ENCODE peak calls at places on chromosome 9, in six cellular contexts. G is CD8-positive, alpha-beta T cell; L is cardiac muscle cell; R is PC-3; Z is HCT116; T is heart left ventricle. B is an unnamed sample.

GRCh38 chr9:126504977-126505455 is 108.7 kb upstream of the LMX1B start:
- DNase-seq in L (no peak), T (no peak), Z (no peak), G (no peak), R (no peak), B (no peak)

GRCh38 chr9:90092512-90092911 is 487.7 kb downstream of the GADD45G start:
- DNase-seq in R (no peak), T (no peak), L (no peak), Z (no peak), G (no peak), B (no peak)

GRCh38 chr9:87959916-87960581 is 14.3 kb downstream of the CDK20 start:
- DNase-seq in L (no peak), R (no peak), G (no peak), Z (no peak), T (no peak), B (no peak)

GRCh38 chr9:32395483-32396216 is 11.2 kb downstream of the ACO1 start:
- DNase-seq in G (no peak), T (peak; percentile 63), Z (no peak), L (no peak), R (peak; percentile 56), B (peak; percentile 67)

GRCh38 chr9:121975801-121976277 is 117.3 kb downstream of the TTLL11 start:
- DNase-seq in T (no peak), R (peak; percentile 53), L (no peak), Z (peak; percentile 43), G (no peak), B (no peak)

GRCh38 chr9:69874301-69875060 is 53.9 kb downstream of the CFAP95 start:
- DNase-seq in G (no peak), T (peak; percentile 34), Z (no peak), L (peak; percentile 21), R (no peak), B (no peak)

GRCh38 chr9:127955294-127956015 is 17.8 kb upstream of the DPM2 start:
- DNase-seq in T (peak; percentile 65), Z (peak; percentile 98), G (peak; percentile 80), L (no peak), R (peak; percentile 95), B (no peak)

GRCh38 chr9:126149661-126150060 is 177.0 kb upstream of the MVB12B start:
- DNase-seq in G (peak; percentile 5), T (no peak), R (no peak), L (no peak), Z (no peak), B (no peak)

GRCh38 chr9:117145811-117146490 is 268.9 kb downstream of the ASTN2 start:
- DNase-seq in G (no peak), R (no peak), L (no peak), T (no peak), Z (no peak), B (no peak)

GRCh38 chr9:21550392-21550791 is 68.3 kb upstream of the IFNE start:
- DNase-seq in Z (no peak), R (no peak), T (no peak), G (no peak), L (no peak), B (no peak)

GRCh38 chr9:135087899-135088347 is 455 bp downstream of the OLFM1 start:
- DNase-seq in Z (no peak), L (no peak), R (no peak), G (no peak), T (no peak), B (no peak)

GRCh38 chr9:4143951-4144717 is 155.7 kb downstream of the GLIS3 start:
- DNase-seq in R (peak; percentile 76), L (no peak), Z (no peak), T (no peak), G (no peak), B (no peak)

GRCh38 chr9:77457916-77458592 is 190.1 kb downstream of the GNA14 start:
- DNase-seq in L (peak; percentile 81), T (peak; percentile 47), Z (peak; percentile 65), R (peak; percentile 71), G (peak; percentile 71), B (peak; percentile 67)

GRCh38 chr9:33229359-33230120 is 10.4 kb upstream of the SPINK4 start:
- DNase-seq in Z (peak; percentile 92), G (no peak), R (peak; percentile 96), T (no peak), L (no peak), B (no peak)

GRCh38 chr9:113650207-113651131 is 186.9 kb downstream of the RGS3 start:
- DNase-seq in Z (no peak), R (peak; percentile 77), L (no peak), G (no peak), T (no peak), B (no peak)

GRCh38 chr9:31790720-31791119 is 593.7 kb upstream of the ACO1 start:
- DNase-seq in R (peak; percentile 8), Z (no peak), G (no peak), L (no peak), T (no peak), B (no peak)

GRCh38 chr9:114680266-114681011 is 1.6 kb downstream of the TEX48 start:
- DNase-seq in R (no peak), Z (no peak), L (no peak), T (no peak), G (no peak), B (no peak)

GRCh38 chr9:97703437-97704326 is 6.5 kb upstream of the XPA start:
- DNase-seq in Z (peak; percentile 87), T (no peak), L (no peak), R (peak; percentile 83), G (no peak), B (peak; percentile 65)

GRCh38 chr9:27361401-27361953 is 64.5 kb upstream of the EQTN start:
- DNase-seq in G (no peak), T (no peak), Z (no peak), R (no peak), L (no peak), B (no peak)

GRCh38 chr9:85431396-85432102 is 310.2 kb downstream of the AGTPBP1 start:
- DNase-seq in Z (no peak), R (peak; percentile 89), G (no peak), T (no peak), L (no peak), B (no peak)

GRCh38 chr9:86752727-86753126 is 194.6 kb downstream of the GAS1 start:
- DNase-seq in Z (no peak), T (no peak), L (no peak), G (no peak), R (no peak), B (no peak)

GRCh38 chr9:97559111-97559514 is 57.6 kb downstream of the TMOD1 start:
- DNase-seq in L (no peak), G (no peak), Z (no peak), R (no peak), T (no peak), B (peak; percentile 83)

GRCh38 chr9:79673614-79674013 is 101.8 kb downstream of the TLE4 start:
- DNase-seq in T (no peak), L (no peak), Z (no peak), R (no peak), G (no peak), B (no peak)

GRCh38 chr9:96565684-96566360 is 53.8 kb downstream of the CDC14B start:
- DNase-seq in Z (no peak), G (no peak), L (no peak), T (no peak), R (no peak), B (no peak)

DNA sequence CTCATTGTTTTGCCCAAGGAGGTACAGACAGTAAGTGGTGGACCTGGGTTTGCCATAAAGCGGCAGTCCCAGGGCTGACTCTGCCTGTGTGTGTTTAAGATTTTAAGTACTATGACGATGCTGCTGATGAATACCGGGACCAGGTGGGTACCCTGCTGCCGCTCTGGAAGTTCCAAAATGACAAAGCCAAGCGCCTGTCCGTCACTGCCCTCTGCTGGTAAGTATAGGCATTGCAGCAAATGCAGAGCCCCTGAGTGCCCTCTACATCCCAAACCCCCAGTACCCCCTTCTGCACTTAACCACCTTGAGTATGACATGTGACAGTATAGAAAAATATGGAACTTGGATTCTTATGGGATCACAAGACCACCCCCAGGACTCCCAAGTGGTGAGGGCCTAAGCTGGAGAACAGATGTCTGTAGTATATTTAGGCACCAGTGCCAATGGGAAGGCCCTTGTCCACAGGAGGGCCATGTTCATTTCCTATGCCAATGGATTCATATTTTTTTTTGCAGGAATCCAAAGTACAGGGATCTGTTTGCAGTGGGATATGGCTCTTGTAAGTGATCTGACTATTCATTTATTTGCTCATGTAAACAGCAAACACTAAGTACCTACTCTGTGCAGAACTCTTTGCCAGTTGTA is 22.0 kb downstream of the ENHO start:
- DNase-seq in G (peak; percentile 84), Z (peak; percentile 29), T (peak; percentile 45), R (peak; percentile 74), L (peak; percentile 57), B (peak; percentile 57)
- TF ChIP-seq CTCF in G (peak; percentile 91), Z (peak; percentile 99), T (peak; percentile 98), R (peak; percentile 88), L (peak; percentile 99), B (peak; percentile 95)

GRCh38 chr9:129052592-129052991 is 16.2 kb downstream of the MIGA2 start:
- DNase-seq in G (no peak), Z (peak; percentile 72), R (peak; percentile 97), L (no peak), T (peak; percentile 91), B (no peak)

GRCh38 chr9:129054163-129054851 is 17.9 kb downstream of the MIGA2 start:
- DNase-seq in Z (no peak), T (no peak), G (no peak), R (no peak), L (no peak), B (no peak)

DNA sequence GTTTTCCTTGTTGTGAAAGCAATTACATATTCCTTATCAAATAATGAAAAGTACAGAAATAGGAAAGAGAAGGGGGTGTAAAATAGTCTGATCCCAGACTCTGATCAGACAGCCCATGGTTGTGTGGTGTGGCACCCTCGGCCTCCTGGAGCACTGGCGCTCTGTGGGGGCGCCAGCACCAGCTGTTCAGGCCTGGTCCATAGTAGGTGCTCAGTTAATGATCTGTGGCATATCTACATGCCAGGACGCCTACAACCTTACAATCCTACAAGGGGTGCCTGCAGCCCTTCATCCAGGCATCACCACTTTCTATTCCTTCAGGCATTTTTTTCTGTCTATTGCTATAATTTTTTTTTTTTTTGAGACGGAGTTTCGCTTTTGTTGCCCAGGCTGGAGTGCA is 16.6 kb downstream of the MIGA2 start:
- DNase-seq in R (no peak), T (peak; percentile 7), G (no peak), L (no peak), Z (no peak), B (no peak)
- H3K27ac ChIP-seq in R (peak overlapping the region; percentile 94), T (peak overlapping the region; percentile 19), G (no peak overlapping the region), L (no peak overlapping the region), Z (no peak overlapping the region), B (no peak overlapping the region)

GRCh38 chr9:88996046-88997005 is 5.1 kb downstream of the S1PR3 start:
- DNase-seq in G (peak; percentile 13), L (no peak), Z (no peak), T (no peak), R (peak; percentile 25), B (peak; percentile 9)

GRCh38 chr9:88994820-88995180 is 3.5 kb downstream of the S1PR3 start:
- DNase-seq in R (no peak), G (no peak), L (no peak), Z (no peak), T (no peak), B (no peak)

GRCh38 chr9:88993871-88994819 is 2.9 kb downstream of the S1PR3 start:
- DNase-seq in G (peak; percentile 35), L (no peak), R (no peak), Z (no peak), T (no peak), B (no peak)

GRCh38 chr9:88995205-88995604 is 3.9 kb downstream of the S1PR3 start:
- DNase-seq in G (no peak), R (no peak), Z (no peak), L (no peak), T (no peak), B (peak; percentile 10)

GRCh38 chr9:88995627-88996026 is 4.4 kb downstream of the S1PR3 start:
- DNase-seq in T (no peak), R (no peak), Z (no peak), L (no peak), G (no peak), B (no peak)
- H3K4me3 ChIP-seq in T (no peak overlapping the region), R (no peak overlapping the region), Z (no peak overlapping the region), L (no peak overlapping the region), G (no peak overlapping the region), B (no peak overlapping the region)

GRCh38 chr9:14031015-14031414 is 282.9 kb downstream of the NFIB start:
- DNase-seq in R (no peak), G (no peak), L (peak; percentile 61), T (peak; percentile 64), Z (no peak), B (peak; percentile 56)
- TF ChIP-seq CTCF in R (no peak), G (no peak), L (peak; percentile 53), T (peak; percentile 30), Z (no peak), B (no peak)